ENCODE peak calls at places on chromosomes 6 and 20, in five cellular contexts. S, W, N, A and Q are unnamed samples.

GRCh38 chr6:1291381-1291780 is 20.5 kb upstream of the FOXQ1 start:
- DNase-seq in W (no peak), N (no peak), A (no peak), S (no peak), Q (no peak)

GRCh38 chr20:37697314-37697713 is 3.5 kb downstream of the CTNNBL1 start:
- DNase-seq in S (no peak), N (no peak), A (no peak), W (no peak), Q (peak)

GRCh38 chr6:37004044-37004984 is 1.1 kb upstream of the FGD2 start:
- DNase-seq in N (no peak), A (no peak), W (no peak), S (no peak), Q (peak)

GRCh38 chr6:46491201-46491788 is at the start of gene RCAN2:
- DNase-seq in A (peak), W (peak), S (peak), N (peak), Q (peak)

GRCh38 chr6:144478487-144478886 is 193.4 kb downstream of the UTRN start:
- DNase-seq in A (no peak), N (no peak), S (no peak), W (no peak), Q (no peak)

GRCh38 chr6:70310063-70310694 is 7.3 kb upstream of the COL9A1 start:
- DNase-seq in S (peak), W (peak), N (peak), A (no peak), Q (no peak)

GRCh38 chr6:133837801-133838349 is 51.0 kb upstream of the TCF21 start:
- DNase-seq in A (peak), N (peak), W (no peak), S (peak), Q (peak)

GRCh38 chr6:132464538-132465256 is 48.2 kb downstream of the STX7 start:
- DNase-seq in N (peak), W (peak), A (no peak), S (no peak), Q (no peak)

GRCh38 chr20:43459022-43459942 is 1.6 kb downstream of the SRSF6 start:
- DNase-seq in W (peak), A (peak), S (peak), N (peak), Q (peak)

GRCh38 chr20:36344517-36345132 is 38.5 kb downstream of the DLGAP4 start:
- DNase-seq in N (peak), S (peak), A (no peak), W (peak), Q (no peak)

GRCh38 chr20:62792182-62792939 is 3.9 kb upstream of the MRGBP start:
- DNase-seq in A (no peak), S (peak), N (peak), W (peak), Q (no peak)

GRCh38 chr20:59253325-59253724 is 47.1 kb upstream of the EDN3 start:
- DNase-seq in S (no peak), W (no peak), N (no peak), A (no peak), Q (no peak)

GRCh38 chr20:59255256-59255655 is 45.2 kb upstream of the EDN3 start:
- DNase-seq in S (no peak), A (no peak), N (no peak), W (no peak), Q (no peak)

GRCh38 chr20:59250293-59250692 is 50.1 kb upstream of the EDN3 start:
- DNase-seq in N (no peak), W (no peak), S (no peak), A (no peak), Q (no peak)

GRCh38 chr20:59258103-59258705 is 42.2 kb upstream of the EDN3 start:
- DNase-seq in A (no peak), W (no peak), S (no peak), N (no peak), Q (no peak)

DNA sequence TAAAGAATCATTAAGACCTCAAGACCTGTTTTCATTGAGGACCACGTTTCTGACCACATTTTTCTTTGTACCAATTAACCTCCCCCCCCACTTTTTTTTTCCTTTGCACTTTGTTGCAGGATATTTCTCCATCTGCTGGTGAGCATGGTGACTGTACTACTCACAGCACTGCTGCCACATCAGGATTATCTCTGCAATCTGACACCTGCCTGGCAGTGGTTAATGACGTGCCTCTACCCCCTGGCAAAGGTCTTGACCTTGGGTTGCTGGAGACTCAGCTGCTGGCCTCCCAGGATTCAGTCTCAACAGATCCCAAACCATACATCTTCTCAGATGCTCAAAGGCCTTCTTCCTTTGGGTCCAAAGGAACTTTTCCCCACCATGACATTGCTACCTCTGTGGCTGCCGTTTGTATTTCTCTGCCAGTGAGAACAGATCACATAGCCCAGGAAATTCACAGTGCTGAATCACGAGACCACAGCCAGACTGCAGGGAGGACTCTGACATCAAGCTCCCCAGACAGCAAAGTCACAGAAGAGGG is 46.6 kb upstream of the EDN3 start:
- DNase-seq in S (no peak), W (no peak), N (no peak), A (no peak), Q (peak)
- H3K27ac ChIP-seq in S (no peak), W (no peak), N (no peak), A (no peak), Q (peak)

DNA sequence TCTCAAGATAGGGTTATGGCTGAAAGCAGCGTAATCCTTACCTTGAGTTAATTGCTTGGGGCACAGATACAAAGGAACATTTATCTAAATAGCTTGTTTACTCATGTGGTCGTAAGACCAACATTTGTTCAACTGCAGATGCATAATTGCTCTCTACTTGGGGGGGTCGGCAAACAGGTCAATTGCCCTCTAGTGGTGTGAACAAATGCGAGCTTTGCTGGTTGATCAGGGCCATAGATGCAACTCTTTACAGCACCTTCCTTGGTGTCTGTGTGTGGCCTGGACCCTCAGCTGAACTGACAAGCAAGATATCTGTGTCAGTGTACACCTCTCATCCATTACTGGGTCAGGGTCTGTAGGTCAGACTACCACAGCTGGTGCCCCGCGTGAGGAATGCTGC is 24.1 kb downstream of the HLA-DPA1 start:
- DNase-seq in A (no peak), N (no peak), W (no peak), S (no peak), Q (no peak)
- TF ChIP-seq CTCF in A (no peak), N (peak), W (no peak), S (no peak), Q (no peak)

GRCh38 chr20:53752971-53753879 is 159.6 kb upstream of the ZNF217 start:
- DNase-seq in W (peak), A (no peak), S (peak), N (no peak), Q (no peak)
- H3K27ac ChIP-seq in W (no peak), A (no peak), S (peak), N (no peak), Q (peak)

GRCh38 chr20:63978319-63979220 is 872 bp downstream of the SAMD10 start:
- DNase-seq in W (peak), A (no peak), N (no peak), S (peak), Q (peak)

GRCh38 chr20:63980317-63980805 is 571 bp upstream of the PRPF6 start:
- DNase-seq in N (no peak), A (no peak), W (no peak), S (peak), Q (no peak)

GRCh38 chr20:63979221-63979548 is 257 bp downstream of the SAMD10 start:
- DNase-seq in N (no peak), S (no peak), A (no peak), W (no peak), Q (no peak)

GRCh38 chr20:63980806-63981728 is at the start of gene PRPF6:
- DNase-seq in N (peak), S (peak), A (peak), W (peak), Q (peak)

DNA sequence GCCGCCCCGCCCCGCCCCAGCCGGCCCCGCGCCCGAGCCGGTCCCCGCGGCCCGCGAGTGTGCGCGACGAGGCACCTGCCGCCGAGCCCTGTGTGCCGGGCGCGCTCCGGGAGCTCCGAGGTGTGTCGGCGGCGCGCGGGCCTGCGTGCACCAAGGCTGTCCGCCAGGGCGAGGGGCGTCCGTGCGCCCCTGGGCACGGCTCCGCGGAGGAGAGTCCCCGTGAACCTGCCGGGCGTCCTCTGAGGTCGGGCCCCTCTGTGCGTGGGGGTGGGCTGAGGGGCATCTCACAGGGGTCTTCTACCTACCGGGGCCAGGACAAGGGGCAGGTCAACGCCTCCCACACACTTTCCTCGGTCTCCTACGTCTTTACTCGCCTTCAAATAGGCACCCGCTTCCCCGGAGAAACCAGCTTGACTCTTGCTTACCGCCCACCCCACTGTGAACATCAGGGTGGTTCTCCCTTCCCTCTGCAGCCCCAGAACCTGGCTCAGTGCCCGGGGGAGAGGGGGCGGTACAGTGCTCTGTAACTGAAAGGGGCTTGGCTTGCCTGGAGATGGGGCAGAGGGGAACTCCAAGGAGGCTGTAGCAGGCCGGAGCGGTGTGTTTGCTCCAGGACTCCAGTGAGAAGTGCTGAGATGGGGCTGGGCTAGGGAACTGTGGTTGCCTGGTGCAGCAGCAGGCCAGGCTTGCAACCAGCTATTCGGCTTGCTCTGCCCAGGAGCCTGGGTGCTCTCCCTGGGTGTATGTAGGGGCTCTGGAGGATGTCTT is at the start of gene SAMD10:
- DNase-seq in A (no peak), S (no peak), W (peak), N (no peak), Q (peak)
- TF ChIP-seq CTCF in A (no peak), S (peak), W (no peak), N (no peak), Q (peak)

DNA sequence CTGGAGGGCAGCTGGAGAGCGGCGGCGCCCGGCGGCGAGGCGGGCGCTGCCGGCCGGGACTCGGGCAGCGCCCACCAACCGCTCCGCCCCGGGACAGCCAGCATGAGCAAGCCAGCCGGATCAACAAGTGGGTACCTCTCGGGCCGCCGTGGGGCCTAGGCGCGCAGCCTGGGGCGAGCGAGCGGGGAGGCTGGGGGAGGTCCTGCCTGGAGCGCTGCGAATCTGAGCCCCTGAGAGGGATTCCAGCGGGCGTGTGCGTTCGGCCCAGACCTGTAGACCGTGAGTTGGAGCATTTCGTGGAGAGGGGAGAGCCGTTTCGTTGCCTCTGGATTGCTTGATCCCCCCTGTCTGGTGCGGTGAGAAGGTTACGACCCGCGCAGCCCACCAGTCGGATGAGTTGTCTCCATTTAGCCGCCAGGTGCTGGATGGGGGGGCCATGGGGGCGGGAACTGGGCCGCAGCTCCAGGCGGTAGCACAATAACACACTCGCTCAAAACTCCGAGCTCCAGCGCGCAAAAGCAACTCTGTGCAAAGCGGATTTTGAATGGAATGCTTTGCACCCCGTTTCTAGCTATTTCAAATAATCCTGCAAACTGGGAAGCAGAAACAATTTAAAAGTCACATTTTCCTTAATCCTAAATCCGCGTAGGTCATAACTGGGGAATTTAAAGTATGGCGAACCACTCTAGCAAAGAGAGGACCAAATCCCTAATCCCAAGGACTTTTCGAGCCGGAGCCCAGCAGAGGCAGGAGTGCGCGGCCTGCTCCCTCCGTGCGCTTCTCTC is 1.0 kb downstream of the NR2E1 start:
- DNase-seq in W (no peak), N (no peak), S (no peak), A (peak), Q (no peak)
- H3K27ac ChIP-seq in W (no peak), N (no peak), S (no peak), A (no peak), Q (no peak)

DNA sequence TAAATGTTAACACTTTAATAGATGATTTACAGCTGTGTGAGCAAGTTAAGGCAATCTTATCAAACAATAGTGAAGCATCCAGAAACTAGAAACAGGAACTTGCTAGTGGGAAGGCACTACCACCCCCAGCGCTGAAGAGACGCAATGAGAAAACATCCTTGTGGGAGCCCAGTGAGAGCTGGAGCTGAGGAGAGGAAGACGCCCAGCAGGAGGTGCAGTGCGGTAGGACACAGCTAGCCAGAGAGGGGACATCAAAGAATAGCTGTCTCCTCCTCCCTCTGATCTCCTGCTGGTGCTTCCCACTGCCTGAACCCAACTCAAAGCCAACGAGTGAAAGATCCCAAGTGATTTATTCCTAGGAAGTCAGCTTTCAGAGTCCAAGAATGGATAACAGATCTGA is 140.3 kb downstream of the COL12A1 start:
- DNase-seq in S (no peak), A (no peak), W (peak), N (peak), Q (no peak)
- TF ChIP-seq CTCF in S (no peak), A (no peak), W (peak), N (peak), Q (no peak)